ENCODE peak calls at places on chromosomes 13 and 19, in eight cellular contexts. R is heart left ventricle; D is IMR-90; U is pancreas; B is A549; L is upper lobe of left lung; K is CD8-positive, alpha-beta memory T cell; C is cardiac muscle cell. I is an unnamed sample. For H3K9me3, the result is how much of the 10 kb centered on the place peaks cover.

GRCh38 chr19:54660967-54661366 is 1.8 kb upstream of the LILRB4 start:
- DNase-seq in L (no peak), B (no peak), U (no peak), D (no peak), R (no peak), K (no peak), C (no peak), I (no peak)

GRCh38 chr19:13076320-13076719 is 26.3 kb downstream of the LYL1 start:
- DNase-seq in D (no peak), L (no peak), U (no peak), B (no peak), C (no peak), K (no peak), R (no peak), I (no peak)

GRCh38 chr13:73698859-73699258 is 435.3 kb downstream of the KLF12 start:
- DNase-seq in L (no peak), U (no peak), K (no peak), D (peak), C (no peak), R (no peak), B (no peak), I (no peak)

GRCh38 chr19:3519126-3519525 is 13.0 kb downstream of the FZR1 start:
- DNase-seq in D (no peak), B (no peak), C (no peak), L (no peak), R (no peak), K (no peak), U (peak), I (no peak)

GRCh38 chr13:25727250-25727649 is 324.6 kb downstream of the SHISA2 start:
- DNase-seq in R (no peak), D (no peak), B (no peak), K (no peak), C (no peak), U (peak), L (peak), I (no peak)

GRCh38 chr13:33184530-33184929 is 101.0 kb downstream of the STARD13 start:
- DNase-seq in D (no peak), B (no peak), C (no peak), U (no peak), R (no peak), L (no peak), K (no peak), I (no peak)

GRCh38 chr19:4217429-4218264 is 11.7 kb upstream of the EBI3 start:
- DNase-seq in D (no peak), U (no peak), R (no peak), L (no peak), K (no peak), B (no peak), C (no peak), I (no peak)

GRCh38 chr19:45638930-45639729 is at the start of gene EML2:
- DNase-seq in C (peak), D (no peak), L (peak), R (peak), B (peak), K (peak), U (peak), I (peak)

GRCh38 chr13:23753523-23753922 is 135.7 kb downstream of the MIPEP start:
- DNase-seq in C (peak), K (no peak), R (no peak), L (peak), U (no peak), D (peak), B (no peak), I (peak)

GRCh38 chr19:41870401-41870873 is 6.6 kb upstream of the CD79A start:
- DNase-seq in C (peak), L (no peak), D (peak), K (no peak), U (peak), R (no peak), B (no peak), I (no peak)

GRCh38 chr19:40829205-40829604 is 21.0 kb downstream of the CYP2A6 start:
- DNase-seq in L (no peak), D (no peak), K (no peak), C (no peak), R (no peak), B (no peak), U (no peak), I (no peak)

GRCh38 chr19:52498571-52498970 is 28.9 kb upstream of the ZNF808 start:
- DNase-seq in D (no peak), K (no peak), B (no peak), L (no peak), C (no peak), R (no peak), U (no peak), I (no peak)
- H3K9me3 ChIP-seq in D (under half), K (under half), B (half or more), L (half or more), C (under half), R (under half), U (under half), I (under half)

GRCh38 chr19:57466489-57466888 is 9.5 kb upstream of the VN1R1 start:
- DNase-seq in K (no peak), L (no peak), B (no peak), C (no peak), R (peak), D (no peak), U (no peak), I (no peak)

DNA sequence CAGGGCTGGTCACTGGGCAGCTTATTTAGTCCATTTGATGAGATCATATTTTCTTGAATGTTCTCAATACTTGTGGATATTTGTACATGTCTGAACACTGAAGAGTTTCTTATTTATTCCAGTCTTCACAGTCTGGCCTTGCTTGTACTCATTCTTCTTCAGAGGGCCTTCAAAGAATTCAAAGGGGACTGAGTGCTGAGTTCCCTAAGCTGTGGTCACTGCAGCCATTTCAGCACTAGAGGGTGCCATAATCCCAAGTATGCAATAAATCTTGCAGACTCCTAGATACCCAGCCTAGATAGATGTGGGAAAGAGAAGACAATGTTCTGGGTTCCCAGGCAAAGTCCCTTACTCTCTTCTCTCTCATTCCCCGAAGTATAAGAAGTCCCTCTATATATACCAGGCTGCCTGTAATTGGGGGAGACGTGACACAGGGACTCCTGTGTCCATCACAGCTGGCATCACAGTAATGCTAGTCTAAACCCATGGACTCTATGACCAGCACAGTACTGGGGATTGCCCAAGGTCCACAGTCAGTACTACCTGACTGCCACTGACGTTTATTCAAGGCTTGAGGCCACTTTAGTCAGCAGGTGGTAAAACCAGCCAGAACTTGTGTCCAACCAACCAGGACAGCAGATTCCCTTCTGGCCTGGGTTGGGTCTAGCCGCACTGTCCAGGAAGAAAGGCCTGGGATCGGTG is 8.9 kb upstream of the VN1R1 start:
- DNase-seq in C (peak), L (no peak), K (peak), B (peak), R (no peak), U (no peak), D (peak), I (peak)
- H3K9me3 ChIP-seq in C (under half), L (half or more), K (under half), B (half or more), R (half or more), U (under half), D (under half), I (under half)

GRCh38 chr19:53646144-53646543 is 14.3 kb downstream of the DPRX start:
- DNase-seq in B (no peak), C (no peak), R (peak), U (no peak), L (no peak), K (no peak), D (no peak), I (no peak)

GRCh38 chr19:53647350-53647749 is 15.6 kb downstream of the DPRX start:
- DNase-seq in B (no peak), D (no peak), U (no peak), R (no peak), L (no peak), C (no peak), K (no peak), I (no peak)

GRCh38 chr19:53647792-53648191 is 16.0 kb downstream of the DPRX start:
- DNase-seq in R (no peak), U (no peak), C (no peak), B (no peak), K (no peak), L (no peak), D (no peak), I (no peak)

GRCh38 chr19:53652476-53652875 is 20.7 kb downstream of the DPRX start:
- DNase-seq in L (no peak), C (no peak), U (no peak), B (no peak), K (no peak), D (no peak), R (no peak), I (no peak)

DNA sequence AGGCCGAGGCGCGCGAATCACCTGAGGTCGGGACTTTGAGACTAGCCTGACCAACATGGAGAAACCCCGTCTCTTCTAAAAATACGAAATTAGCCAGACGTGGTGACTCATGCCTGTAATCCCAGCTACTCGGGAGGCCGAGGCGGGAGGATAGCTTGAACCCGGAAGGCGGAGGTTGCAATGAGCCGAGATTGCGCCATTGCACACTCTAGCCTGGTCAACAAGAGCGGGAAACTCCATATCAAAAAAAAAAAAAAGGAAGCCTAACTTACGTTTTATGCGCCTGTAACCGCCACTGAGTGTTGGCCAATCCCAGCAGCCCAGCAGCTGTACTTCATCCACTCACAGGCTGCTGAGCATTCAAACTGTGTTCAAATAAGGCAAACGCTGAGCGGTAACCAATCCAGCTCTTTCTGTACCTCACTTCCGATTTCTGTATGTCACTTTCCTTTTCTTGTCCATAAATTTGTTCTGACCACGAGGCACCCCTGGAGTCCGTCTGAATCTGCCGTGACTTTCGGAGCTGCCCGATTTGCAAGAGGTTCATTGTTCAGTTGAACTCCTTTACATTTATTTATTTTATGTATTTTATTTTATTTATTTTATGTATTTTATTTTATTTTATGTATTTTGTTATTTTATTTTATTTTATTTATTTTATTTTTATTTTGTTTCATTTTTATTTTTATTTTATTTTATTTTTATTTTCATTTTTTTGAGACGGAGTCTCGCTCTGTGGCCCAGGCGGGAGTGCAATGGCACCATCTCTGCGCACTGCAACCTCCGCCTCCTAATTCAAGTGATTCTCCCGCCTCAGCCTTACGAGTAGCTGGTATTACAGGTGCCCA is 18.2 kb downstream of the DPRX start:
- DNase-seq in R (no peak), D (no peak), C (no peak), U (no peak), L (no peak), B (no peak), K (no peak), I (no peak)
- H3K9me3 ChIP-seq in R (under half), D (under half), C (under half), U (under half), L (under half), B (half or more), K (under half), I (under half)

DNA sequence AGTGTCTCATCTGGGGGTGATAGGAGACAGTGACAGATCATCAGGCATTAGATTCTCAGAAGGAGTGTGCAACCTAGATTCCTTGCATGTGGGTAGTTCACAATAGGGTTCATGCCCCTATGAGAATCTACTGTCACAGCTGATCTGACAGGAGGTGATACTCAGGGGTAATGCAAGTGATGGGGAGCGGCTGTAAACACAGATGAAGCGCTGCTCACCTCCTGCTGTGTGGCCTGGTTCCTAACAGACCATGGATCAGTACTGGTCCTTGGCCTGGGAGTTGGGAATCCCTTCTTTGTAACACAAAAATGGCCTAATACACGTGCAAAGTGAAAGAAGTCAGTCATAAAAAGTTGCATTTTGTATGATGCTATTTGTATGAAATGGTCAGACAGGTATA is 107.6 kb upstream of the TUBA3C start:
- DNase-seq in D (no peak), U (no peak), K (no peak), C (no peak), R (no peak), B (no peak), L (no peak), I (no peak)
- H3K9me3 ChIP-seq in D (under half), U (under half), K (under half), C (under half), R (under half), B (under half), L (under half), I (under half)

GRCh38 chr13:53342623-53343022 is 314.0 kb downstream of the OLFM4 start:
- DNase-seq in U (no peak), L (no peak), D (no peak), B (no peak), K (no peak), R (no peak), C (no peak), I (no peak)

GRCh38 chr13:53338760-53339159 is 310.1 kb downstream of the OLFM4 start:
- DNase-seq in C (no peak), U (no peak), D (no peak), L (no peak), R (no peak), K (no peak), B (no peak), I (no peak)

GRCh38 chr13:53343345-53343744 is 314.7 kb downstream of the OLFM4 start:
- DNase-seq in C (no peak), R (no peak), K (no peak), U (no peak), B (no peak), L (no peak), D (no peak), I (no peak)

GRCh38 chr13:53341144-53341510 is 312.5 kb downstream of the OLFM4 start:
- DNase-seq in D (no peak), U (no peak), L (no peak), R (no peak), B (no peak), C (no peak), K (no peak), I (no peak)

DNA sequence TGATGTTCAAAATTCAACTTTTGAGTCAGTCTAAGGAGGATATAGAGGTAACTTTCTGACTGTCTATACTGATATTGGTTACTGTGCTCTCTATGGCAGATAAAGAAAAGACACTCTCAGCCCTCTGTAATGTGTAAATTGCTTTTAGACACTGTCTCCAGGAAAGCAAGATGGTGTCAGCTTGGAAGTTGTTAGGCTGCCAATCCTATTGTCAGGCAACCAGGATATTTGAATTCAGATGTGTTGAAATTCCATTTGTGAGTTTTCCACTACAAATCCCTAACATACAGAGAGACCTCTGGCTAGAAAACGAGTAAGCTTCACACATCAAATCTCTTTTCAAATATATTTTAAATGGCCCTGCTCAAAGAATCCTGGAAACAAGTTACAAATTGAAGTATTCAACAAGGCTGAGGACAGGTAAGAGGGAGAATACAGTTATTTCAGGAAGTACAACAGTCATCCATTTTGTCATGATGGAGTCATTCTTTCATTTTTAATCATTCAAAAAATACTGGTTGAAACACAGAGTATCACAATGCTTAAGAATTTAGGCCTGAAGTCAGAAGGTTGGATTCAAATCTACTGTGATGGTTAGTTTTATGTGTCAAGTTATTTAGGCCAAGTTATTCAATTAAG is 312.0 kb downstream of the OLFM4 start:
- DNase-seq in D (no peak), B (no peak), K (no peak), U (no peak), L (no peak), R (no peak), C (no peak), I (no peak)
- H3K9me3 ChIP-seq in D (under half), B (under half), K (under half), U (under half), L (under half), R (under half), C (under half), I (under half)

DNA sequence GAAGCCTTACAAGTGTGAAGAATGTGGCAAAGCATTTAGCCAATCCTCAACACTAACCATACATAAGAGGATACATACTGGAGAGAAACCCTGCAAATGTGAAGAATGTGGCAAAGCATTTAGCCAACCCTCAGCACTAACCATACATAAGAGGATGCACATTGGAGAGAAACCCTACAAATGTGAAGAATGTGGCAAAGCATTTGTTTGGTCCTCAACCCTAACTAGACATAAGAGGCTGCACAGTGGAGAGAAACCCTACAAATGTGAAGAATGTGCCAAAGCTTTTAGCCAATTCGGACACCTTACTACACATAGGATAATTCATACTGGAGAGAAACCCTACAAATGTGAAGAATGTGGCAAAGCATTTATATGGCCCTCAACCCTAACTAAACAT is 18.2 kb downstream of the ZNF726 start:
- DNase-seq in U (no peak), R (no peak), K (no peak), C (no peak), D (no peak), L (no peak), B (no peak), I (no peak)
- H3K9me3 ChIP-seq in U (under half), R (half or more), K (under half), C (under half), D (under half), L (under half), B (half or more), I (under half)

GRCh38 chr19:53112286-53112685 is 9.1 kb upstream of the ZNF160 start:
- DNase-seq in U (no peak), D (peak), L (no peak), B (no peak), C (no peak), K (no peak), R (no peak), I (peak)
- H3K9me3 ChIP-seq in U (under half), D (under half), L (under half), B (half or more), C (under half), K (under half), R (under half), I (under half)

GRCh38 chr13:27955192-27955591 is 13.9 kb downstream of the CDX2 start:
- DNase-seq in C (no peak), L (no peak), U (no peak), D (no peak), B (no peak), K (no peak), R (no peak), I (no peak)

GRCh38 chr13:27953671-27954405 is 15.3 kb downstream of the CDX2 start:
- DNase-seq in L (peak), K (peak), R (peak), C (peak), B (peak), U (peak), D (peak), I (peak)

GRCh38 chr13:27956576-27957300 is 12.4 kb downstream of the CDX2 start:
- DNase-seq in U (no peak), D (no peak), K (no peak), B (no peak), R (no peak), C (no peak), L (no peak), I (no peak)

GRCh38 chr13:27954406-27954851 is 14.7 kb downstream of the CDX2 start:
- DNase-seq in C (peak), K (no peak), U (peak), D (no peak), R (no peak), B (peak), L (no peak), I (no peak)

DNA sequence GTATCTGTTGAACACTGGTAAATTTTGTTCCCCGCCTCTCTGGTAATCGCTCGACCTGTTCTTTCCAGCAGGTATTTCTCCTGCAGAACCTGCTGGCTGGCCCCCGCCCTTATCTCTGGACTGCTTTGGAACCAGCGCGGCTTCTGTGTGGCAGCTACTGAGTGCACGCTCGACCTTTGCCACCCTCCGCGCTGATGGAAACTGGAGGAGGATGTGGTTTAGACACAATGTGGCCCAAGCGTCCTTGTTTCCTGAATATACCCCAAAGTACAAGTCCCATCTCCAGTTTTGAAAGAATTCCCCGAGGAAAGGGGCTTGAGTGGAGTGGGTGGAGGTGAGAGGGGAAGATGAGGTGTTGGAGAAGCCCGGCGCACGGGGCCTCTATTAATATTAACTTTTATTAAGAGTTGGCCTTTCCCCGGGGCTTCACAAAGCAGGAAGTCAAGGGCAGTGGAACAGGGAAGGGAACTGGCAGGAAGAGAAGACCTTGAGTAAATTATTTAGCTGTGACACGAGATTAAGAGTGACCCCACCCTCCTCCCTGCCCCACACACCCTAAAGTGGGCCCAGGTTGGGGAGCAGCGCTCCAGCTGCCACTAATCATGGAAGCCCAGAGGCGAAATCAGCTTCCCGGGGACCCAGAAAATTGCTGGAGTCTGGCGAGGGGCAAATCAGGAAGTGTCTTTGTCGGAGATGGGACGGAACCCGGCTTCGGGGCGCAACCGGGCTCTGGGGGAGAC is 16.0 kb downstream of the CDX2 start:
- DNase-seq in C (no peak), B (no peak), L (no peak), K (no peak), D (no peak), R (no peak), U (peak), I (no peak)
- H3K9me3 ChIP-seq in C (under half), B (under half), L (under half), K (under half), D (under half), R (under half), U (under half), I (under half)

GRCh38 chr19:34220472-34221063 is 33.8 kb upstream of the GARRE1 start:
- DNase-seq in B (peak), U (peak), D (peak), C (peak), K (peak), L (peak), R (peak), I (peak)
- H3K9me3 ChIP-seq in B (under half), U (under half), D (under half), C (under half), K (under half), L (under half), R (under half), I (under half)

GRCh38 chr19:57566396-57567256 is 7.0 kb upstream of the ZNF550 start:
- DNase-seq in L (no peak), C (peak), U (no peak), D (peak), R (no peak), B (no peak), K (no peak), I (peak)
- H3K9me3 ChIP-seq in L (half or more), C (under half), U (under half), D (half or more), R (half or more), B (half or more), K (under half), I (half or more)